ENCODE peak calls at places on chromosomes 5 and 9, in nine cellular contexts. One of them, this sample, is unnamed. For H3K36me3, the result is how much of the 10 kb centered on the place peaks cover.

GRCh38 chr5:57711946-57712345 is 229.3 kb upstream of the ACTBL2 start:
- DNase-seq in suprapubic skin: no peak
- DNase-seq in left ventricle myocardium inferior: no peak
- DNase-seq in IMR-90: no peak
- DNase-seq in GM12878: no peak
- DNase-seq in cardiac muscle cell: no peak
- DNase-seq in heart left ventricle: no peak
- DNase-seq in uterus: no peak
- DNase-seq in WERI-Rb-1: no peak
- DNase-seq in this sample: peak

GRCh38 chr9:128072144-128073021 is 4.4 kb downstream of the SLC25A25 start:
- DNase-seq in suprapubic skin: peak
- DNase-seq in left ventricle myocardium inferior: peak
- DNase-seq in IMR-90: peak
- DNase-seq in GM12878: peak
- DNase-seq in cardiac muscle cell: peak
- DNase-seq in heart left ventricle: peak
- DNase-seq in uterus: peak
- DNase-seq in WERI-Rb-1: no peak
- DNase-seq in this sample: peak

GRCh38 chr5:32027717-32028321 is 146.3 kb downstream of the GOLPH3 start:
- DNase-seq in suprapubic skin: peak
- DNase-seq in left ventricle myocardium inferior: peak
- DNase-seq in IMR-90: peak
- DNase-seq in GM12878: no peak
- DNase-seq in cardiac muscle cell: peak
- DNase-seq in heart left ventricle: peak
- DNase-seq in uterus: peak
- DNase-seq in WERI-Rb-1: no peak
- DNase-seq in this sample: peak

GRCh38 chr5:96408276-96408777 is 24.7 kb downstream of the PCSK1 start:
- DNase-seq in suprapubic skin: no peak
- DNase-seq in left ventricle myocardium inferior: no peak
- DNase-seq in IMR-90: peak
- DNase-seq in GM12878: no peak
- DNase-seq in cardiac muscle cell: no peak
- DNase-seq in heart left ventricle: no peak
- DNase-seq in uterus: no peak
- DNase-seq in WERI-Rb-1: no peak
- DNase-seq in this sample: no peak

GRCh38 chr5:179261301-179262125 is 83.7 kb downstream of the ADAMTS2 start:
- DNase-seq in suprapubic skin: peak
- DNase-seq in left ventricle myocardium inferior: no peak
- DNase-seq in IMR-90: peak
- DNase-seq in GM12878: no peak
- DNase-seq in cardiac muscle cell: peak
- DNase-seq in heart left ventricle: no peak
- DNase-seq in uterus: peak
- DNase-seq in WERI-Rb-1: peak
- DNase-seq in this sample: peak

GRCh38 chr5:167296056-167296455 is 995.4 kb upstream of the WWC1 start:
- DNase-seq in suprapubic skin: no peak
- DNase-seq in left ventricle myocardium inferior: no peak
- DNase-seq in IMR-90: no peak
- DNase-seq in GM12878: no peak
- DNase-seq in cardiac muscle cell: no peak
- DNase-seq in heart left ventricle: no peak
- DNase-seq in uterus: no peak
- DNase-seq in WERI-Rb-1: no peak
- DNase-seq in this sample: no peak

GRCh38 chr5:40071870-40072269 is 607.8 kb upstream of the PTGER4 start:
- DNase-seq in suprapubic skin: no peak
- DNase-seq in left ventricle myocardium inferior: no peak
- DNase-seq in IMR-90: peak
- DNase-seq in GM12878: no peak
- DNase-seq in cardiac muscle cell: no peak
- DNase-seq in heart left ventricle: no peak
- DNase-seq in uterus: no peak
- DNase-seq in WERI-Rb-1: no peak
- DNase-seq in this sample: no peak

GRCh38 chr5:8720476-8720875 is 825.4 kb downstream of the SEMA5A start:
- DNase-seq in suprapubic skin: no peak
- DNase-seq in left ventricle myocardium inferior: no peak
- DNase-seq in IMR-90: peak
- DNase-seq in GM12878: no peak
- DNase-seq in cardiac muscle cell: no peak
- DNase-seq in heart left ventricle: no peak
- DNase-seq in uterus: no peak
- DNase-seq in WERI-Rb-1: no peak
- DNase-seq in this sample: no peak

GRCh38 chr5:168676499-168676898 is 97.3 kb upstream of the PANK3 start:
- DNase-seq in suprapubic skin: no peak
- DNase-seq in left ventricle myocardium inferior: no peak
- DNase-seq in IMR-90: no peak
- DNase-seq in GM12878: no peak
- DNase-seq in cardiac muscle cell: no peak
- DNase-seq in heart left ventricle: no peak
- DNase-seq in uterus: no peak
- DNase-seq in WERI-Rb-1: no peak
- DNase-seq in this sample: no peak

GRCh38 chr9:70257991-70258691 is 637 bp upstream of the SMC5 start:
- DNase-seq in suprapubic skin: peak
- DNase-seq in left ventricle myocardium inferior: no peak
- DNase-seq in IMR-90: peak
- DNase-seq in GM12878: no peak
- DNase-seq in cardiac muscle cell: peak
- DNase-seq in heart left ventricle: peak
- DNase-seq in uterus: no peak
- DNase-seq in WERI-Rb-1: peak
- DNase-seq in this sample: no peak

GRCh38 chr9:39108145-39108544 is 179.8 kb downstream of the CNTNAP3 start:
- DNase-seq in suprapubic skin: no peak
- DNase-seq in left ventricle myocardium inferior: no peak
- DNase-seq in IMR-90: no peak
- DNase-seq in GM12878: no peak
- DNase-seq in cardiac muscle cell: no peak
- DNase-seq in heart left ventricle: no peak
- DNase-seq in uterus: no peak
- DNase-seq in WERI-Rb-1: peak
- DNase-seq in this sample: no peak

GRCh38 chr9:10026585-10026984 is 586.2 kb downstream of the PTPRD start:
- DNase-seq in suprapubic skin: no peak
- DNase-seq in left ventricle myocardium inferior: no peak
- DNase-seq in IMR-90: no peak
- DNase-seq in GM12878: no peak
- DNase-seq in cardiac muscle cell: no peak
- DNase-seq in heart left ventricle: no peak
- DNase-seq in uterus: no peak
- DNase-seq in WERI-Rb-1: no peak
- DNase-seq in this sample: no peak

DNA sequence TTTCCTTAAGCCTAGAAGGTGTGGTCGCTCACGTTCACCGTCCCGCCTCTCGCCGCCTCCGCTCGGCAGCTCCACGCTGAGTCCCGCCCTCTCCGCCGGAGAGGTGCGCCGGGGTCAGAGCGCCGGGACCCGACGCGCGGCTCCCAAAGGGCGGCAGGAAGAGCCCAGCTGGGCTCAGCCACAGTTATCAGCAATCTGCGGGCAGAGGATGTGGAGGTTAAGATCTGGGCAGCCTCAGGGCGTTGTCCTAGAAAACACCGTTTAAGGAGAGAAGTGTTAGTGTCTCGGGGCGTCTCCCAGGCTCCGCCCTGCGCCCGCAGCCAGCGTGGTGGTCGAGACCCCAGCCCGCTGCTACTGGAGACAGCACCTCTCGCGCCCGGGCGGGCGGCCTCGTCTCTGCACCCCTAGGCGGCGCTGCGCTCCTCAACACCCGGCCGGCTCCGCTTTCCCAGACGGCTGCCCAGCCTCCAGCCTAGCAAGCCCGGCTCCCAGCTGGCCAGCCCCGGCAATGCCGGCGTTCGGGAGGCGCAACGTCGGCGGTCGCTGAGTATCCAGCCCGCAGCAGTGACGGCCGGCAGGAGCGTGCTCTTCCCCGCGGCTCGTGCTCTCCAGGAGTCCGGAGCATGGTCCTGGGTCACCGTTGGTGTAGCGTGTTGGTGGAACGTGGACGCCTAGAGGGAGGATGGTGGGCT is at the start of gene PCDHAC1:
- DNase-seq in suprapubic skin: peak
- DNase-seq in left ventricle myocardium inferior: peak
- DNase-seq in IMR-90: no peak
- DNase-seq in GM12878: no peak
- DNase-seq in cardiac muscle cell: peak
- DNase-seq in heart left ventricle: peak
- DNase-seq in uterus: peak
- DNase-seq in WERI-Rb-1: peak
- DNase-seq in this sample: peak
- H3K4me3 ChIP-seq in suprapubic skin: peak
- H3K4me3 ChIP-seq in left ventricle myocardium inferior: peak
- H3K4me3 ChIP-seq in IMR-90: peak
- H3K4me3 ChIP-seq in GM12878: no peak
- H3K4me3 ChIP-seq in cardiac muscle cell: peak
- H3K4me3 ChIP-seq in heart left ventricle: peak
- H3K4me3 ChIP-seq in uterus: peak
- H3K4me3 ChIP-seq in WERI-Rb-1: peak
- H3K4me3 ChIP-seq in this sample: peak

DNA sequence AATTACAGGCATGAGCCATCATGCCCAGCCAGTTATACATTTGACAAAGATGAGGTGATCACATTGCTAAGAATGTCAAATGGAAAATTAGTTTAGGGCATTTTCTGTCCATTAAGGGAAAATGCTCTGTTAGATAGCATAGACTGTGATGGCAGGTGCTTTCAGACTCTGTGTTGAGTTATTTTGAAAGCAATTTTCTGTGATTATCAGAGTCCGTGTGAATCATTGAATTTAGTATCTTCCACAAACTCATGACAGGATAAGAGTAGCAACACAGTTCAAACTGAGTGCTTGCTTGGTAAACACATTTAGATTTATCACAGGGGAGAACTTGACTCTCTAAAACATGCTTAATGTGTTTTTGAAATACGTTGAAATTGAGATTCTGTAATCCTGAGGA is 69.0 kb downstream of the GAPVD1 start:
- DNase-seq in suprapubic skin: no peak
- DNase-seq in left ventricle myocardium inferior: no peak
- DNase-seq in IMR-90: no peak
- DNase-seq in GM12878: no peak
- DNase-seq in cardiac muscle cell: no peak
- DNase-seq in heart left ventricle: no peak
- DNase-seq in uterus: no peak
- DNase-seq in WERI-Rb-1: no peak
- DNase-seq in this sample: no peak
- H3K36me3 ChIP-seq in suprapubic skin: half or more
- H3K36me3 ChIP-seq in left ventricle myocardium inferior: half or more
- H3K36me3 ChIP-seq in IMR-90: under half
- H3K36me3 ChIP-seq in GM12878: under half
- H3K36me3 ChIP-seq in cardiac muscle cell: under half
- H3K36me3 ChIP-seq in heart left ventricle: half or more
- H3K36me3 ChIP-seq in uterus: under half
- H3K36me3 ChIP-seq in WERI-Rb-1: half or more
- H3K36me3 ChIP-seq in this sample: half or more

GRCh38 chr5:180648658-180649296 is 623 bp downstream of the FLT4 start:
- DNase-seq in suprapubic skin: peak
- DNase-seq in left ventricle myocardium inferior: peak
- DNase-seq in IMR-90: no peak
- DNase-seq in GM12878: no peak
- DNase-seq in cardiac muscle cell: peak
- DNase-seq in heart left ventricle: no peak
- DNase-seq in uterus: peak
- DNase-seq in WERI-Rb-1: peak
- DNase-seq in this sample: no peak
- H3K4me3 ChIP-seq in suprapubic skin: peak
- H3K4me3 ChIP-seq in left ventricle myocardium inferior: peak
- H3K4me3 ChIP-seq in IMR-90: no peak
- H3K4me3 ChIP-seq in GM12878: no peak
- H3K4me3 ChIP-seq in cardiac muscle cell: peak
- H3K4me3 ChIP-seq in heart left ventricle: peak
- H3K4me3 ChIP-seq in uterus: peak
- H3K4me3 ChIP-seq in WERI-Rb-1: peak
- H3K4me3 ChIP-seq in this sample: no peak

GRCh38 chr5:177440990-177441780 is 5.4 kb upstream of the PRR7 start:
- DNase-seq in suprapubic skin: peak
- DNase-seq in left ventricle myocardium inferior: no peak
- DNase-seq in IMR-90: no peak
- DNase-seq in GM12878: no peak
- DNase-seq in cardiac muscle cell: no peak
- DNase-seq in heart left ventricle: no peak
- DNase-seq in uterus: no peak
- DNase-seq in WERI-Rb-1: no peak
- DNase-seq in this sample: peak

GRCh38 chr5:177439518-177440053 is 7.0 kb upstream of the PRR7 start:
- DNase-seq in suprapubic skin: no peak
- DNase-seq in left ventricle myocardium inferior: no peak
- DNase-seq in IMR-90: no peak
- DNase-seq in GM12878: no peak
- DNase-seq in cardiac muscle cell: no peak
- DNase-seq in heart left ventricle: no peak
- DNase-seq in uterus: no peak
- DNase-seq in WERI-Rb-1: no peak
- DNase-seq in this sample: no peak

GRCh38 chr5:177442066-177442836 is 4.4 kb upstream of the PRR7 start:
- DNase-seq in suprapubic skin: peak
- DNase-seq in left ventricle myocardium inferior: no peak
- DNase-seq in IMR-90: no peak
- DNase-seq in GM12878: no peak
- DNase-seq in cardiac muscle cell: no peak
- DNase-seq in heart left ventricle: no peak
- DNase-seq in uterus: no peak
- DNase-seq in WERI-Rb-1: no peak
- DNase-seq in this sample: peak

GRCh38 chr5:177438468-177438867 is 8.1 kb upstream of the PRR7 start:
- DNase-seq in suprapubic skin: no peak
- DNase-seq in left ventricle myocardium inferior: no peak
- DNase-seq in IMR-90: no peak
- DNase-seq in GM12878: no peak
- DNase-seq in cardiac muscle cell: no peak
- DNase-seq in heart left ventricle: no peak
- DNase-seq in uterus: no peak
- DNase-seq in WERI-Rb-1: no peak
- DNase-seq in this sample: no peak

DNA sequence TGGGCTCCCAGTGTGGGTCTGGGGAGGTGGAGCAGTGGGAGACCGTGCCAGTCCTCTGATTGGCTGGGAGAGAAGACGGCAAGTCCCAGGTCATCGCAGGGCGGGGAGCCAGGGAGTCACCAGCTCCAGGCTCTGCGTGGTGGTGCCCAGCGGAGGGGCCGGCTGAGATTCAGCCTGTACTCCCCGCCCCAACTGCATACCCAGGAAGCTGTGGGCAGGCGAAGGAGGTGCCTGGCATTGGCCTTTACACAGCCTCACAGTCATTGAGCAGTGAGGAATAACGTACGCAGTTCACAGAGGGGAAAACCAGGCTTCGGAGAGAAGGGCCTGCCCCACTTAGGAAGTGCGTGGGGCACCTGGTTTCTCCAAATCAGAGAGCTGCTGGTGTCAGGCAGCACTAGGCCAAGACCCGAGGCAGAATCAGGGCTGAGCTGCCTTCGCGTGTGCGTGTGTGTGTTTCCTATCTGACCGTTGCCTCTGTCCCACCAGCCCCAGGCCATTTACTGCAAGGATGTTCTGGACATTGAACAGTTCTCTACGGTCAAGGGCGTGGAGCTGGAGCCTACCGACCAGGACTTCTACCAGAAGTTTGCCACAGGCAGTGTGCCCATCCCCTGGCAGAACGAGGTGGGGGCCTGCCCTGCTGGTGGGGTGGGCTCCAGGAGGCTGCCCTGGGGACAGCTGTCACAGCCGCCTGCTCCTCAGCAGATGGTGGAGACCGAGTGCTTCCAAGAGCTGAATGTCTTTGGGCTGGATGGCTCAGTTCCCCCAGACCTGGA is 6.2 kb upstream of the PRR7 start:
- DNase-seq in suprapubic skin: no peak
- DNase-seq in left ventricle myocardium inferior: no peak
- DNase-seq in IMR-90: no peak
- DNase-seq in GM12878: no peak
- DNase-seq in cardiac muscle cell: no peak
- DNase-seq in heart left ventricle: no peak
- DNase-seq in uterus: no peak
- DNase-seq in WERI-Rb-1: no peak
- DNase-seq in this sample: peak
- H3K36me3 ChIP-seq in suprapubic skin: under half
- H3K36me3 ChIP-seq in left ventricle myocardium inferior: half or more
- H3K36me3 ChIP-seq in IMR-90: under half
- H3K36me3 ChIP-seq in GM12878: under half
- H3K36me3 ChIP-seq in cardiac muscle cell: under half
- H3K36me3 ChIP-seq in heart left ventricle: half or more
- H3K36me3 ChIP-seq in uterus: under half
- H3K36me3 ChIP-seq in WERI-Rb-1: under half
- H3K36me3 ChIP-seq in this sample: under half

This sample was measured in BE2C.